ENCODE peak calls at places on chromosomes 6 and 20, in six cellular contexts. V, L, O, C, D and F are unnamed samples. For H3K4me1, the result is how much of the 10 kb centered on the place peaks cover.

GRCh38 chr20:39775110-39775509 is 813.0 kb downstream of the DHX35 start:
- DNase-seq in V (peak), L (no peak), O (no peak), C (no peak), D (no peak), F (peak)

GRCh38 chr6:167124753-167125152 is 1.9 kb downstream of the CCR6 start:
- DNase-seq in V (no peak), L (no peak), O (no peak), C (no peak), D (no peak), F (no peak)

GRCh38 chr6:11381801-11382513 is 149.5 kb upstream of the NEDD9 start:
- DNase-seq in V (no peak), L (no peak), O (no peak), C (no peak), D (no peak), F (no peak)

GRCh38 chr20:44728835-44729342 is 13.7 kb downstream of the CCN5 start:
- DNase-seq in V (peak), L (no peak), O (peak), C (peak), D (peak), F (peak)

GRCh38 chr6:22785036-22785435 is 215.7 kb downstream of the HDGFL1 start:
- DNase-seq in V (no peak), L (no peak), O (no peak), C (peak), D (no peak), F (peak)

GRCh38 chr6:20238688-20239587 is 26.7 kb upstream of the MBOAT1 start:
- DNase-seq in V (no peak), L (no peak), O (peak), C (no peak), D (no peak), F (no peak)

GRCh38 chr6:107435798-107436197 is 23.6 kb downstream of the PDSS2 start:
- DNase-seq in V (no peak), L (no peak), O (no peak), C (peak), D (no peak), F (peak)

GRCh38 chr6:105459884-105460283 is 57.0 kb upstream of the PREP start:
- DNase-seq in V (peak), L (no peak), O (no peak), C (peak), D (peak), F (peak)

GRCh38 chr6:82924799-82925535 is 140.7 kb downstream of the UBE3D start:
- DNase-seq in V (peak), L (no peak), O (no peak), C (peak), D (no peak), F (peak)

GRCh38 chr20:44835661-44836221 is 25.4 kb upstream of the RIMS4 start:
- DNase-seq in V (no peak), L (no peak), O (no peak), C (no peak), D (no peak), F (no peak)

GRCh38 chr6:15473174-15473573 is 189.7 kb downstream of the DTNBP1 start:
- DNase-seq in V (no peak), L (no peak), O (no peak), C (no peak), D (no peak), F (no peak)

GRCh38 chr6:39914239-39914638 is 20.0 kb downstream of the MOCS1 start:
- DNase-seq in V (no peak), L (no peak), O (no peak), C (no peak), D (no peak), F (no peak)

GRCh38 chr20:51665543-51666118 is 102.6 kb downstream of the ATP9A start:
- DNase-seq in V (no peak), L (no peak), O (no peak), C (no peak), D (peak), F (no peak)

GRCh38 chr6:158040051-158040803 is 58.6 kb downstream of the SYNJ2 start:
- DNase-seq in V (peak), L (no peak), O (no peak), C (peak), D (peak), F (peak)

GRCh38 chr6:33021917-33022316 is 12.5 kb upstream of the HLA-DOA start:
- DNase-seq in V (no peak), L (no peak), O (no peak), C (no peak), D (no peak), F (no peak)

GRCh38 chr6:139925894-139926641 is 551.6 kb upstream of the CITED2 start:
- DNase-seq in V (no peak), L (no peak), O (no peak), C (peak), D (no peak), F (peak)

GRCh38 chr6:164098857-164099534 is 684.5 kb downstream of the QKI start:
- DNase-seq in V (no peak), L (no peak), O (no peak), C (no peak), D (no peak), F (no peak)

GRCh38 chr6:124870611-124871201 is 91.5 kb upstream of the RNF217 start:
- DNase-seq in V (peak), L (no peak), O (no peak), C (peak), D (peak), F (peak)

GRCh38 chr6:149128489-149129145 is 188.9 kb upstream of the TAB2 start:
- DNase-seq in V (no peak), L (no peak), O (no peak), C (no peak), D (no peak), F (no peak)

GRCh38 chr6:21163838-21164180 is 429.7 kb upstream of the SOX4 start:
- DNase-seq in V (no peak), L (no peak), O (no peak), C (no peak), D (no peak), F (no peak)

GRCh38 chr20:10541668-10542411 is 106.7 kb downstream of the SLX4IP start:
- DNase-seq in V (no peak), L (no peak), O (no peak), C (no peak), D (peak), F (no peak)

GRCh38 chr20:44054118-44054517 is 132.9 kb downstream of the JPH2 start:
- DNase-seq in V (no peak), L (no peak), O (no peak), C (no peak), D (no peak), F (no peak)

GRCh38 chr6:152380993-152381898 is 255.9 kb downstream of the SYNE1 start:
- DNase-seq in V (peak), L (no peak), O (peak), C (peak), D (peak), F (peak)

GRCh38 chr6:118344014-118344670 is 204.0 kb upstream of the PLN start:
- DNase-seq in V (no peak), L (no peak), O (no peak), C (peak), D (no peak), F (peak)
- H3K9ac ChIP-seq in V (no peak), L (no peak), O (no peak), C (no peak), D (no peak), F (no peak)

GRCh38 chr6:42571611-42572342 is 7.9 kb downstream of the UBR2 start:
- DNase-seq in V (no peak), L (no peak), O (no peak), C (no peak), D (no peak), F (peak)
- H3K4me1 ChIP-seq in V (under half), L (under half), O (under half), C (under half), D (under half), F (under half)

DNA sequence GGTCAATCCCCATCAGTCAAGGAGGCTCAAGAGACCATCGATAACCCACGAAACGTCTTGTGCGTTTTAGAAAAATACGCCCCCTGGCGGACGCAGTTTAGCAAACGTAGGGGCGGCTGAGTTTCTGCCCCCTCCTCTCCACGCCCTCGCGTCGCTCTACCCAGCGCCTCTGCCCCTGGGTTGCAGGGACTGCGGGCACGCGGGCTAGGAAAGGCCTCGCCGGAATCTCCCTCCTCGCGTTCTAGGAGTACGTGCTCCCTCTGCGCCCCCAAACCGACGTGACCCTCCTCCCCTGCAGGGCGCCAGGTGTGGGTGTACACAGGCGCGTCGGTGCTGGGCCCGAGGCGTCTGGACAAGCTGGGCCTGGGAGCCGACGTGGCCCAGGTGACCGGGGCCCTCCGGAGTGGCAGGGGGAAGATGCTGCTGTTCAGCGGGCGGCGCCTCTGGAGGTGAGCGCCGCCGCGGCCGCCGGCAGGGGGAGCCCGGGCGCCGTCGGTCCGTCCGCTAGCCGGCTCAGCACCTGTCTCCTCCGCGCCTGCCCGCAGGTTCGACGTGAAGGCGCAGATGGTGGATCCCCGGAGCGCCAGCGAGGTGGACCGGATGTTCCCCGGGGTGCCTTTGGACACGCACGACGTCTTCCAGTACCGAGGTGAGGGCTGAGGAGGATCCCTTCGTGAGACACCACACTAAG is 5.3 kb downstream of the MMP9 start:
- DNase-seq in V (peak), L (no peak), O (peak), C (peak), D (peak), F (peak)
- H3K9ac ChIP-seq in V (no peak), L (peak), O (no peak), C (no peak), D (no peak), F (no peak)

DNA sequence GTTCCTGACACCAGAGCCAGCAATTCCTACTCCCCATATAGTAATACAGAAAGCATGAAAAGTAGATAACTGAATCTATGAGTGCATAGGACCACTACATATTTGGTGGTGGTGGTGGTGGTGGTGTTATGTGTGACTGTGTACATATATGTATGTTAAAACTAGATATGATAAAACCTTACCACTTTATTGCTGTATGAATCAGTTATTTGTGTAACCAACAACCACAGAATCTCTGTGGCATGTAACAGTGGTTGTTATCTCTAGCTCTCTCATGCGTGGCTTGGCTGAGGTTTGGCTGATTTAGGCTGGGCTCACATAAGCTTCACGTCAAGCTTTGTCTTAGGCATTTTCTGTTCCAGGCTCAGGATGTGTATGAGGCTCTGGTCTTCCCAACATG is 55.7 kb downstream of the PLCB1 start:
- DNase-seq in V (no peak), L (no peak), O (no peak), C (peak), D (no peak), F (no peak)
- H3K4me1 ChIP-seq in V (under half), L (under half), O (under half), C (under half), D (under half), F (under half)

GRCh38 chr6:37617073-37617472 is 80.6 kb downstream of the MDGA1 start:
- DNase-seq in V (no peak), L (no peak), O (no peak), C (no peak), D (no peak), F (no peak)

GRCh38 chr6:37618916-37619605 is 78.6 kb downstream of the MDGA1 start:
- DNase-seq in V (no peak), L (no peak), O (no peak), C (no peak), D (no peak), F (peak)

GRCh38 chr6:37614059-37614940 is 83.4 kb downstream of the MDGA1 start:
- DNase-seq in V (no peak), L (no peak), O (no peak), C (no peak), D (no peak), F (no peak)

GRCh38 chr6:37612475-37612874 is 85.2 kb downstream of the MDGA1 start:
- DNase-seq in V (peak), L (no peak), O (no peak), C (peak), D (peak), F (peak)

GRCh38 chr6:37615564-37616340 is 81.9 kb downstream of the MDGA1 start:
- DNase-seq in V (no peak), L (no peak), O (no peak), C (no peak), D (no peak), F (peak)
- H3K9ac ChIP-seq in V (no peak), L (no peak), O (no peak), C (no peak), D (no peak), F (no peak)